ENCODE peak calls at places on chromosomes 7 and 10, in four cellular contexts. One of them, this sample, is unnamed.

GRCh38 chr10:87750001-87750651 is 67.9 kb downstream of the ATAD1 start:
- DNase-seq in upper lobe of right lung: no peak
- DNase-seq in CD8-positive, alpha-beta memory T cell: no peak
- DNase-seq in CMK: no peak
- DNase-seq in this sample: no peak

GRCh38 chr7:155882596-155882995 is 70.3 kb upstream of the SHH start:
- DNase-seq in upper lobe of right lung: no peak
- DNase-seq in CD8-positive, alpha-beta memory T cell: no peak
- DNase-seq in CMK: no peak
- DNase-seq in this sample: no peak

GRCh38 chr10:58399410-58399809 is 14.2 kb downstream of the TFAM start:
- DNase-seq in upper lobe of right lung: no peak
- DNase-seq in CD8-positive, alpha-beta memory T cell: no peak
- DNase-seq in CMK: no peak
- DNase-seq in this sample: no peak

GRCh38 chr10:70558871-70559810 is 43.4 kb downstream of the PRF1 start:
- DNase-seq in upper lobe of right lung: peak
- DNase-seq in CD8-positive, alpha-beta memory T cell: peak
- DNase-seq in CMK: peak
- DNase-seq in this sample: peak

GRCh38 chr10:93568105-93568390 is 1.6 kb downstream of the FFAR4 start:
- DNase-seq in upper lobe of right lung: no peak
- DNase-seq in CD8-positive, alpha-beta memory T cell: no peak
- DNase-seq in CMK: no peak
- DNase-seq in this sample: peak

GRCh38 chr7:94972296-94972695 is 64.9 kb downstream of the PPP1R9A start:
- DNase-seq in upper lobe of right lung: no peak
- DNase-seq in CD8-positive, alpha-beta memory T cell: no peak
- DNase-seq in CMK: no peak
- DNase-seq in this sample: no peak

GRCh38 chr10:44382131-44382858 is 2.6 kb downstream of the CXCL12 start:
- DNase-seq in upper lobe of right lung: peak
- DNase-seq in CD8-positive, alpha-beta memory T cell: no peak
- DNase-seq in CMK: no peak
- DNase-seq in this sample: peak

GRCh38 chr10:80144302-80145131 is 12.0 kb downstream of the PLAC9 start:
- DNase-seq in upper lobe of right lung: no peak
- DNase-seq in CD8-positive, alpha-beta memory T cell: peak
- DNase-seq in CMK: no peak
- DNase-seq in this sample: no peak

GRCh38 chr10:83677795-83678194 is 461.5 kb upstream of the GHITM start:
- DNase-seq in upper lobe of right lung: no peak
- DNase-seq in CD8-positive, alpha-beta memory T cell: no peak
- DNase-seq in CMK: no peak
- DNase-seq in this sample: peak

GRCh38 chr7:88431861-88432260 is 125.2 kb upstream of the STEAP4 start:
- DNase-seq in upper lobe of right lung: no peak
- DNase-seq in CD8-positive, alpha-beta memory T cell: no peak
- DNase-seq in CMK: no peak
- DNase-seq in this sample: no peak

GRCh38 chr10:23918090-23918704 is 290.7 kb upstream of the KIAA1217 start:
- DNase-seq in upper lobe of right lung: no peak
- DNase-seq in CD8-positive, alpha-beta memory T cell: no peak
- DNase-seq in CMK: no peak
- DNase-seq in this sample: no peak

GRCh38 chr7:85750454-85750949 is 563.6 kb upstream of the SEMA3D start:
- DNase-seq in upper lobe of right lung: no peak
- DNase-seq in CD8-positive, alpha-beta memory T cell: no peak
- DNase-seq in CMK: peak
- DNase-seq in this sample: no peak

GRCh38 chr7:27873981-27874957 is 134.3 kb downstream of the TAX1BP1 start:
- DNase-seq in upper lobe of right lung: peak
- DNase-seq in CD8-positive, alpha-beta memory T cell: no peak
- DNase-seq in CMK: no peak
- DNase-seq in this sample: no peak

GRCh38 chr10:30803901-30804322 is 174.4 kb upstream of the LYZL2 start:
- DNase-seq in upper lobe of right lung: no peak
- DNase-seq in CD8-positive, alpha-beta memory T cell: no peak
- DNase-seq in CMK: no peak
- DNase-seq in this sample: peak

GRCh38 chr7:130853503-130854279 is 119.7 kb upstream of the KLF14 start:
- DNase-seq in upper lobe of right lung: no peak
- DNase-seq in CD8-positive, alpha-beta memory T cell: no peak
- DNase-seq in CMK: no peak
- DNase-seq in this sample: no peak

GRCh38 chr10:110323503-110323902 is 18.8 kb upstream of the SMNDC1 start:
- DNase-seq in upper lobe of right lung: no peak
- DNase-seq in CD8-positive, alpha-beta memory T cell: no peak
- DNase-seq in CMK: no peak
- DNase-seq in this sample: no peak

GRCh38 chr10:70849582-70850016 is 33.9 kb downstream of the SGPL1 start:
- DNase-seq in upper lobe of right lung: no peak
- DNase-seq in CD8-positive, alpha-beta memory T cell: no peak
- DNase-seq in CMK: no peak
- DNase-seq in this sample: no peak

GRCh38 chr10:101071885-101072433 is 10.2 kb downstream of the KAZALD1 start:
- DNase-seq in upper lobe of right lung: no peak
- DNase-seq in CD8-positive, alpha-beta memory T cell: no peak
- DNase-seq in CMK: no peak
- DNase-seq in this sample: no peak

GRCh38 chr10:84140036-84140379 is 699 bp downstream of the GHITM start:
- DNase-seq in upper lobe of right lung: no peak
- DNase-seq in CD8-positive, alpha-beta memory T cell: no peak
- DNase-seq in CMK: no peak
- DNase-seq in this sample: no peak

GRCh38 chr10:80268938-80269588 is 20.4 kb downstream of the MAT1A start:
- DNase-seq in upper lobe of right lung: no peak
- DNase-seq in CD8-positive, alpha-beta memory T cell: no peak
- DNase-seq in CMK: no peak
- DNase-seq in this sample: no peak

GRCh38 chr10:102617041-102617440 is 27.2 kb upstream of the TRIM8 start:
- DNase-seq in upper lobe of right lung: no peak
- DNase-seq in CD8-positive, alpha-beta memory T cell: no peak
- DNase-seq in CMK: no peak
- DNase-seq in this sample: no peak

GRCh38 chr7:68125173-68125572 is 1128.5 kb downstream of the TYW1 start:
- DNase-seq in upper lobe of right lung: no peak
- DNase-seq in CD8-positive, alpha-beta memory T cell: no peak
- DNase-seq in CMK: no peak
- DNase-seq in this sample: no peak

GRCh38 chr10:113096111-113097045 is 146.3 kb downstream of the TCF7L2 start:
- DNase-seq in upper lobe of right lung: no peak
- DNase-seq in CD8-positive, alpha-beta memory T cell: no peak
- DNase-seq in CMK: no peak
- DNase-seq in this sample: peak

GRCh38 chr7:149239345-149240143 is at the start of gene ZNF212:
- DNase-seq in upper lobe of right lung: peak
- DNase-seq in CD8-positive, alpha-beta memory T cell: peak
- DNase-seq in CMK: peak
- DNase-seq in this sample: peak

GRCh38 chr7:24756989-24757798 is at the start of gene GSDME:
- DNase-seq in upper lobe of right lung: peak
- DNase-seq in CD8-positive, alpha-beta memory T cell: no peak
- DNase-seq in CMK: no peak
- DNase-seq in this sample: peak

GRCh38 chr10:122164815-122165491 is 106.1 kb upstream of the BTBD16 start:
- DNase-seq in upper lobe of right lung: no peak
- DNase-seq in CD8-positive, alpha-beta memory T cell: no peak
- DNase-seq in CMK: no peak
- DNase-seq in this sample: no peak

GRCh38 chr7:92836489-92837213 is at the start of gene CDK6:
- DNase-seq in upper lobe of right lung: peak
- DNase-seq in CD8-positive, alpha-beta memory T cell: peak
- DNase-seq in CMK: peak
- DNase-seq in this sample: peak

GRCh38 chr10:90947025-90947960 is 26.4 kb upstream of the ANKRD1 start:
- DNase-seq in upper lobe of right lung: no peak
- DNase-seq in CD8-positive, alpha-beta memory T cell: no peak
- DNase-seq in CMK: no peak
- DNase-seq in this sample: no peak

GRCh38 chr10:33134011-33134751 is 176.2 kb upstream of the ITGB1 start:
- DNase-seq in upper lobe of right lung: peak
- DNase-seq in CD8-positive, alpha-beta memory T cell: peak
- DNase-seq in CMK: no peak
- DNase-seq in this sample: peak

GRCh38 chr10:79380918-79381775 is 33.9 kb downstream of the PPIF start:
- DNase-seq in upper lobe of right lung: peak
- DNase-seq in CD8-positive, alpha-beta memory T cell: no peak
- DNase-seq in CMK: no peak
- DNase-seq in this sample: peak

GRCh38 chr10:79191951-79192676 is 123.3 kb downstream of the ZMIZ1 start:
- DNase-seq in upper lobe of right lung: no peak
- DNase-seq in CD8-positive, alpha-beta memory T cell: no peak
- DNase-seq in CMK: no peak
- DNase-seq in this sample: no peak

GRCh38 chr10:7111574-7111973 is 299.3 kb downstream of the SFMBT2 start:
- DNase-seq in upper lobe of right lung: no peak
- DNase-seq in CD8-positive, alpha-beta memory T cell: no peak
- DNase-seq in CMK: no peak
- DNase-seq in this sample: no peak

This sample was measured in sigmoid colon.